ENCODE peak calls at places on chromosomes 7 and 10, in eight cellular contexts. One of them, this sample, is unnamed.

GRCh38 chr7:99406557-99406956 is 1.8 kb downstream of the PDAP1 start:
- DNase-seq in stimulated activated CD4-positive, alpha-beta T cell treated with anti-CD3 and anti-CD28 coated beads, Interleukin-12 subunit alpha, Interleukin-12 subunit beta, amount 100 ng/mL, for 48 hours: no peak
- DNase-seq in left cardiac atrium: no peak
- DNase-seq in HFF-Myc: no peak
- DNase-seq in IMR-90: no peak
- DNase-seq in activated effector memory CD4-positive, alpha-beta T cell treated with anti-CD3 and anti-CD28 coated beads, Interleukin-2, amount 50 U/mL, for 16 hours: no peak
- DNase-seq in activated CD4-positive, CD25-positive, alpha-beta regulatory T cell treated with anti-CD3 and anti-CD28 coated beads, Interleukin-2, amount 50 U/mL, for 16 hours: no peak
- DNase-seq in kidney tubule cell: no peak
- DNase-seq in this sample: no peak

GRCh38 chr10:3955493-3955892 is 170.5 kb upstream of the KLF6 start:
- DNase-seq in kidney tubule cell: no peak
- DNase-seq in stimulated activated CD4-positive, alpha-beta T cell treated with anti-CD3 and anti-CD28 coated beads, Interleukin-12 subunit alpha, Interleukin-12 subunit beta, amount 100 ng/mL, for 48 hours: no peak
- DNase-seq in HFF-Myc: no peak
- DNase-seq in IMR-90: peak; percentile 20
- DNase-seq in activated effector memory CD4-positive, alpha-beta T cell treated with anti-CD3 and anti-CD28 coated beads, Interleukin-2, amount 50 U/mL, for 16 hours: no peak
- DNase-seq in activated CD4-positive, CD25-positive, alpha-beta regulatory T cell treated with anti-CD3 and anti-CD28 coated beads, Interleukin-2, amount 50 U/mL, for 16 hours: no peak
- DNase-seq in left cardiac atrium: no peak
- DNase-seq in this sample: no peak

GRCh38 chr10:77075916-77076315 is 561.7 kb downstream of the KCNMA1 start:
- DNase-seq in IMR-90: no peak
- DNase-seq in HFF-Myc: no peak
- DNase-seq in stimulated activated CD4-positive, alpha-beta T cell treated with anti-CD3 and anti-CD28 coated beads, Interleukin-12 subunit alpha, Interleukin-12 subunit beta, amount 100 ng/mL, for 48 hours: no peak
- DNase-seq in activated CD4-positive, CD25-positive, alpha-beta regulatory T cell treated with anti-CD3 and anti-CD28 coated beads, Interleukin-2, amount 50 U/mL, for 16 hours: no peak
- DNase-seq in activated effector memory CD4-positive, alpha-beta T cell treated with anti-CD3 and anti-CD28 coated beads, Interleukin-2, amount 50 U/mL, for 16 hours: no peak
- DNase-seq in left cardiac atrium: no peak
- DNase-seq in kidney tubule cell: no peak
- DNase-seq in this sample: no peak

GRCh38 chr10:5737352-5737751 is 52.7 kb downstream of the TASOR2 start:
- DNase-seq in HFF-Myc: no peak
- DNase-seq in kidney tubule cell: no peak
- DNase-seq in IMR-90: no peak
- DNase-seq in activated CD4-positive, CD25-positive, alpha-beta regulatory T cell treated with anti-CD3 and anti-CD28 coated beads, Interleukin-2, amount 50 U/mL, for 16 hours: no peak
- DNase-seq in stimulated activated CD4-positive, alpha-beta T cell treated with anti-CD3 and anti-CD28 coated beads, Interleukin-12 subunit alpha, Interleukin-12 subunit beta, amount 100 ng/mL, for 48 hours: no peak
- DNase-seq in activated effector memory CD4-positive, alpha-beta T cell treated with anti-CD3 and anti-CD28 coated beads, Interleukin-2, amount 50 U/mL, for 16 hours: no peak
- DNase-seq in left cardiac atrium: no peak
- DNase-seq in this sample: no peak

GRCh38 chr10:44589931-44590330 is 205.0 kb upstream of the CXCL12 start:
- DNase-seq in stimulated activated CD4-positive, alpha-beta T cell treated with anti-CD3 and anti-CD28 coated beads, Interleukin-12 subunit alpha, Interleukin-12 subunit beta, amount 100 ng/mL, for 48 hours: no peak
- DNase-seq in activated CD4-positive, CD25-positive, alpha-beta regulatory T cell treated with anti-CD3 and anti-CD28 coated beads, Interleukin-2, amount 50 U/mL, for 16 hours: no peak
- DNase-seq in HFF-Myc: no peak
- DNase-seq in IMR-90: no peak
- DNase-seq in activated effector memory CD4-positive, alpha-beta T cell treated with anti-CD3 and anti-CD28 coated beads, Interleukin-2, amount 50 U/mL, for 16 hours: no peak
- DNase-seq in kidney tubule cell: no peak
- DNase-seq in left cardiac atrium: no peak
- DNase-seq in this sample: no peak

GRCh38 chr7:20795881-20796280 is 9.2 kb upstream of the SP8 start:
- DNase-seq in activated effector memory CD4-positive, alpha-beta T cell treated with anti-CD3 and anti-CD28 coated beads, Interleukin-2, amount 50 U/mL, for 16 hours: no peak
- DNase-seq in IMR-90: no peak
- DNase-seq in kidney tubule cell: no peak
- DNase-seq in stimulated activated CD4-positive, alpha-beta T cell treated with anti-CD3 and anti-CD28 coated beads, Interleukin-12 subunit alpha, Interleukin-12 subunit beta, amount 100 ng/mL, for 48 hours: no peak
- DNase-seq in HFF-Myc: no peak
- DNase-seq in activated CD4-positive, CD25-positive, alpha-beta regulatory T cell treated with anti-CD3 and anti-CD28 coated beads, Interleukin-2, amount 50 U/mL, for 16 hours: no peak
- DNase-seq in left cardiac atrium: no peak
- DNase-seq in this sample: no peak

GRCh38 chr7:77752016-77752415 is 46.2 kb downstream of the TMEM60 start:
- DNase-seq in kidney tubule cell: no peak
- DNase-seq in IMR-90: no peak
- DNase-seq in stimulated activated CD4-positive, alpha-beta T cell treated with anti-CD3 and anti-CD28 coated beads, Interleukin-12 subunit alpha, Interleukin-12 subunit beta, amount 100 ng/mL, for 48 hours: no peak
- DNase-seq in activated CD4-positive, CD25-positive, alpha-beta regulatory T cell treated with anti-CD3 and anti-CD28 coated beads, Interleukin-2, amount 50 U/mL, for 16 hours: no peak
- DNase-seq in left cardiac atrium: no peak
- DNase-seq in HFF-Myc: no peak
- DNase-seq in activated effector memory CD4-positive, alpha-beta T cell treated with anti-CD3 and anti-CD28 coated beads, Interleukin-2, amount 50 U/mL, for 16 hours: no peak
- DNase-seq in this sample: no peak

GRCh38 chr10:119006451-119007210 is 22.9 kb upstream of the NANOS1 start:
- DNase-seq in stimulated activated CD4-positive, alpha-beta T cell treated with anti-CD3 and anti-CD28 coated beads, Interleukin-12 subunit alpha, Interleukin-12 subunit beta, amount 100 ng/mL, for 48 hours: no peak
- DNase-seq in HFF-Myc: peak; percentile 79
- DNase-seq in IMR-90: peak; percentile 100
- DNase-seq in kidney tubule cell: peak; percentile 74
- DNase-seq in activated effector memory CD4-positive, alpha-beta T cell treated with anti-CD3 and anti-CD28 coated beads, Interleukin-2, amount 50 U/mL, for 16 hours: no peak
- DNase-seq in left cardiac atrium: no peak
- DNase-seq in activated CD4-positive, CD25-positive, alpha-beta regulatory T cell treated with anti-CD3 and anti-CD28 coated beads, Interleukin-2, amount 50 U/mL, for 16 hours: no peak
- DNase-seq in this sample: peak; percentile 45

GRCh38 chr10:99784025-99784730 is 1.7 kb downstream of the ABCC2 start:
- DNase-seq in IMR-90: peak; percentile 90
- DNase-seq in left cardiac atrium: no peak
- DNase-seq in stimulated activated CD4-positive, alpha-beta T cell treated with anti-CD3 and anti-CD28 coated beads, Interleukin-12 subunit alpha, Interleukin-12 subunit beta, amount 100 ng/mL, for 48 hours: no peak
- DNase-seq in activated effector memory CD4-positive, alpha-beta T cell treated with anti-CD3 and anti-CD28 coated beads, Interleukin-2, amount 50 U/mL, for 16 hours: no peak
- DNase-seq in activated CD4-positive, CD25-positive, alpha-beta regulatory T cell treated with anti-CD3 and anti-CD28 coated beads, Interleukin-2, amount 50 U/mL, for 16 hours: no peak
- DNase-seq in HFF-Myc: no peak
- DNase-seq in kidney tubule cell: peak; percentile 62
- DNase-seq in this sample: peak; percentile 30

GRCh38 chr10:102367441-102367840 is 28.1 kb upstream of the NFKB2 start:
- DNase-seq in HFF-Myc: no peak
- DNase-seq in activated effector memory CD4-positive, alpha-beta T cell treated with anti-CD3 and anti-CD28 coated beads, Interleukin-2, amount 50 U/mL, for 16 hours: no peak
- DNase-seq in stimulated activated CD4-positive, alpha-beta T cell treated with anti-CD3 and anti-CD28 coated beads, Interleukin-12 subunit alpha, Interleukin-12 subunit beta, amount 100 ng/mL, for 48 hours: no peak
- DNase-seq in activated CD4-positive, CD25-positive, alpha-beta regulatory T cell treated with anti-CD3 and anti-CD28 coated beads, Interleukin-2, amount 50 U/mL, for 16 hours: no peak
- DNase-seq in IMR-90: no peak
- DNase-seq in left cardiac atrium: no peak
- DNase-seq in kidney tubule cell: peak; percentile 39
- DNase-seq in this sample: no peak

GRCh38 chr7:1512781-1513656 is 8.8 kb upstream of the INTS1 start:
- DNase-seq in activated effector memory CD4-positive, alpha-beta T cell treated with anti-CD3 and anti-CD28 coated beads, Interleukin-2, amount 50 U/mL, for 16 hours: peak; percentile 78
- DNase-seq in HFF-Myc: no peak
- DNase-seq in kidney tubule cell: peak; percentile 86
- DNase-seq in IMR-90: peak; percentile 41
- DNase-seq in activated CD4-positive, CD25-positive, alpha-beta regulatory T cell treated with anti-CD3 and anti-CD28 coated beads, Interleukin-2, amount 50 U/mL, for 16 hours: no peak
- DNase-seq in stimulated activated CD4-positive, alpha-beta T cell treated with anti-CD3 and anti-CD28 coated beads, Interleukin-12 subunit alpha, Interleukin-12 subunit beta, amount 100 ng/mL, for 48 hours: no peak
- DNase-seq in left cardiac atrium: peak; percentile 77
- DNase-seq in this sample: no peak

GRCh38 chr7:130667593-130668257 is 823 bp downstream of the COPG2 start:
- DNase-seq in activated CD4-positive, CD25-positive, alpha-beta regulatory T cell treated with anti-CD3 and anti-CD28 coated beads, Interleukin-2, amount 50 U/mL, for 16 hours: no peak
- DNase-seq in stimulated activated CD4-positive, alpha-beta T cell treated with anti-CD3 and anti-CD28 coated beads, Interleukin-12 subunit alpha, Interleukin-12 subunit beta, amount 100 ng/mL, for 48 hours: no peak
- DNase-seq in IMR-90: peak; percentile 1
- DNase-seq in activated effector memory CD4-positive, alpha-beta T cell treated with anti-CD3 and anti-CD28 coated beads, Interleukin-2, amount 50 U/mL, for 16 hours: no peak
- DNase-seq in left cardiac atrium: no peak
- DNase-seq in HFF-Myc: no peak
- DNase-seq in kidney tubule cell: peak; percentile 15
- DNase-seq in this sample: peak; percentile 13

GRCh38 chr10:10992072-10992471 is 25.6 kb upstream of the CELF2 start:
- DNase-seq in kidney tubule cell: no peak
- DNase-seq in activated effector memory CD4-positive, alpha-beta T cell treated with anti-CD3 and anti-CD28 coated beads, Interleukin-2, amount 50 U/mL, for 16 hours: no peak
- DNase-seq in stimulated activated CD4-positive, alpha-beta T cell treated with anti-CD3 and anti-CD28 coated beads, Interleukin-12 subunit alpha, Interleukin-12 subunit beta, amount 100 ng/mL, for 48 hours: no peak
- DNase-seq in left cardiac atrium: no peak
- DNase-seq in IMR-90: no peak
- DNase-seq in HFF-Myc: no peak
- DNase-seq in activated CD4-positive, CD25-positive, alpha-beta regulatory T cell treated with anti-CD3 and anti-CD28 coated beads, Interleukin-2, amount 50 U/mL, for 16 hours: no peak
- DNase-seq in this sample: no peak

GRCh38 chr10:82821043-82821442 is 946.0 kb downstream of the NRG3 start:
- DNase-seq in kidney tubule cell: no peak
- DNase-seq in IMR-90: no peak
- DNase-seq in stimulated activated CD4-positive, alpha-beta T cell treated with anti-CD3 and anti-CD28 coated beads, Interleukin-12 subunit alpha, Interleukin-12 subunit beta, amount 100 ng/mL, for 48 hours: no peak
- DNase-seq in HFF-Myc: no peak
- DNase-seq in activated effector memory CD4-positive, alpha-beta T cell treated with anti-CD3 and anti-CD28 coated beads, Interleukin-2, amount 50 U/mL, for 16 hours: no peak
- DNase-seq in activated CD4-positive, CD25-positive, alpha-beta regulatory T cell treated with anti-CD3 and anti-CD28 coated beads, Interleukin-2, amount 50 U/mL, for 16 hours: no peak
- DNase-seq in left cardiac atrium: no peak
- DNase-seq in this sample: no peak

GRCh38 chr7:107007004-107007891 is 37.3 kb upstream of the PRKAR2B start:
- DNase-seq in kidney tubule cell: no peak
- DNase-seq in stimulated activated CD4-positive, alpha-beta T cell treated with anti-CD3 and anti-CD28 coated beads, Interleukin-12 subunit alpha, Interleukin-12 subunit beta, amount 100 ng/mL, for 48 hours: no peak
- DNase-seq in activated effector memory CD4-positive, alpha-beta T cell treated with anti-CD3 and anti-CD28 coated beads, Interleukin-2, amount 50 U/mL, for 16 hours: no peak
- DNase-seq in left cardiac atrium: peak; percentile 48
- DNase-seq in IMR-90: no peak
- DNase-seq in HFF-Myc: no peak
- DNase-seq in activated CD4-positive, CD25-positive, alpha-beta regulatory T cell treated with anti-CD3 and anti-CD28 coated beads, Interleukin-2, amount 50 U/mL, for 16 hours: no peak
- DNase-seq in this sample: no peak

GRCh38 chr7:100962537-100962936 is 6.8 kb upstream of the MUC12 start:
- DNase-seq in stimulated activated CD4-positive, alpha-beta T cell treated with anti-CD3 and anti-CD28 coated beads, Interleukin-12 subunit alpha, Interleukin-12 subunit beta, amount 100 ng/mL, for 48 hours: no peak
- DNase-seq in activated CD4-positive, CD25-positive, alpha-beta regulatory T cell treated with anti-CD3 and anti-CD28 coated beads, Interleukin-2, amount 50 U/mL, for 16 hours: no peak
- DNase-seq in HFF-Myc: no peak
- DNase-seq in left cardiac atrium: no peak
- DNase-seq in IMR-90: no peak
- DNase-seq in kidney tubule cell: no peak
- DNase-seq in activated effector memory CD4-positive, alpha-beta T cell treated with anti-CD3 and anti-CD28 coated beads, Interleukin-2, amount 50 U/mL, for 16 hours: no peak
- DNase-seq in this sample: no peak

GRCh38 chr10:119680050-119680449 is 28.9 kb downstream of the BAG3 start:
- DNase-seq in kidney tubule cell: peak; percentile 81
- DNase-seq in activated CD4-positive, CD25-positive, alpha-beta regulatory T cell treated with anti-CD3 and anti-CD28 coated beads, Interleukin-2, amount 50 U/mL, for 16 hours: no peak
- DNase-seq in left cardiac atrium: no peak
- DNase-seq in HFF-Myc: peak; percentile 66
- DNase-seq in stimulated activated CD4-positive, alpha-beta T cell treated with anti-CD3 and anti-CD28 coated beads, Interleukin-12 subunit alpha, Interleukin-12 subunit beta, amount 100 ng/mL, for 48 hours: no peak
- DNase-seq in activated effector memory CD4-positive, alpha-beta T cell treated with anti-CD3 and anti-CD28 coated beads, Interleukin-2, amount 50 U/mL, for 16 hours: no peak
- DNase-seq in IMR-90: peak; percentile 82
- DNase-seq in this sample: no peak

GRCh38 chr7:78253850-78254249 is 455.3 kb downstream of the PHTF2 start:
- DNase-seq in IMR-90: no peak
- DNase-seq in left cardiac atrium: no peak
- DNase-seq in kidney tubule cell: no peak
- DNase-seq in stimulated activated CD4-positive, alpha-beta T cell treated with anti-CD3 and anti-CD28 coated beads, Interleukin-12 subunit alpha, Interleukin-12 subunit beta, amount 100 ng/mL, for 48 hours: no peak
- DNase-seq in activated effector memory CD4-positive, alpha-beta T cell treated with anti-CD3 and anti-CD28 coated beads, Interleukin-2, amount 50 U/mL, for 16 hours: no peak
- DNase-seq in activated CD4-positive, CD25-positive, alpha-beta regulatory T cell treated with anti-CD3 and anti-CD28 coated beads, Interleukin-2, amount 50 U/mL, for 16 hours: no peak
- DNase-seq in HFF-Myc: no peak
- DNase-seq in this sample: no peak

GRCh38 chr10:110337906-110338305 is 33.2 kb upstream of the SMNDC1 start:
- DNase-seq in IMR-90: peak; percentile 57
- DNase-seq in activated CD4-positive, CD25-positive, alpha-beta regulatory T cell treated with anti-CD3 and anti-CD28 coated beads, Interleukin-2, amount 50 U/mL, for 16 hours: no peak
- DNase-seq in left cardiac atrium: no peak
- DNase-seq in activated effector memory CD4-positive, alpha-beta T cell treated with anti-CD3 and anti-CD28 coated beads, Interleukin-2, amount 50 U/mL, for 16 hours: no peak
- DNase-seq in kidney tubule cell: no peak
- DNase-seq in HFF-Myc: no peak
- DNase-seq in stimulated activated CD4-positive, alpha-beta T cell treated with anti-CD3 and anti-CD28 coated beads, Interleukin-12 subunit alpha, Interleukin-12 subunit beta, amount 100 ng/mL, for 48 hours: no peak
- DNase-seq in this sample: no peak

GRCh38 chr7:155368894-155369600 is 71.4 kb downstream of the INSIG1 start:
- DNase-seq in activated effector memory CD4-positive, alpha-beta T cell treated with anti-CD3 and anti-CD28 coated beads, Interleukin-2, amount 50 U/mL, for 16 hours: no peak
- DNase-seq in HFF-Myc: no peak
- DNase-seq in activated CD4-positive, CD25-positive, alpha-beta regulatory T cell treated with anti-CD3 and anti-CD28 coated beads, Interleukin-2, amount 50 U/mL, for 16 hours: no peak
- DNase-seq in stimulated activated CD4-positive, alpha-beta T cell treated with anti-CD3 and anti-CD28 coated beads, Interleukin-12 subunit alpha, Interleukin-12 subunit beta, amount 100 ng/mL, for 48 hours: no peak
- DNase-seq in IMR-90: no peak
- DNase-seq in kidney tubule cell: no peak
- DNase-seq in left cardiac atrium: no peak
- DNase-seq in this sample: no peak

GRCh38 chr7:66315192-66315591 is 110.1 kb downstream of the TPST1 start:
- DNase-seq in IMR-90: no peak
- DNase-seq in kidney tubule cell: no peak
- DNase-seq in activated CD4-positive, CD25-positive, alpha-beta regulatory T cell treated with anti-CD3 and anti-CD28 coated beads, Interleukin-2, amount 50 U/mL, for 16 hours: no peak
- DNase-seq in left cardiac atrium: no peak
- DNase-seq in HFF-Myc: no peak
- DNase-seq in activated effector memory CD4-positive, alpha-beta T cell treated with anti-CD3 and anti-CD28 coated beads, Interleukin-2, amount 50 U/mL, for 16 hours: no peak
- DNase-seq in stimulated activated CD4-positive, alpha-beta T cell treated with anti-CD3 and anti-CD28 coated beads, Interleukin-12 subunit alpha, Interleukin-12 subunit beta, amount 100 ng/mL, for 48 hours: no peak
- DNase-seq in this sample: no peak

GRCh38 chr10:72587568-72587967 is 38.3 kb downstream of the MICU1 start:
- DNase-seq in activated effector memory CD4-positive, alpha-beta T cell treated with anti-CD3 and anti-CD28 coated beads, Interleukin-2, amount 50 U/mL, for 16 hours: no peak
- DNase-seq in activated CD4-positive, CD25-positive, alpha-beta regulatory T cell treated with anti-CD3 and anti-CD28 coated beads, Interleukin-2, amount 50 U/mL, for 16 hours: no peak
- DNase-seq in stimulated activated CD4-positive, alpha-beta T cell treated with anti-CD3 and anti-CD28 coated beads, Interleukin-12 subunit alpha, Interleukin-12 subunit beta, amount 100 ng/mL, for 48 hours: no peak
- DNase-seq in IMR-90: no peak
- DNase-seq in left cardiac atrium: no peak
- DNase-seq in kidney tubule cell: no peak
- DNase-seq in HFF-Myc: no peak
- DNase-seq in this sample: no peak